ENCODE peak calls at places on chromosomes 12 and 14, in four cellular contexts. One of them, this sample, is unnamed. For H3K27me3 and H3K36me3, the result is how much of the 10 kb centered on the place peaks cover.

GRCh38 chr14:75476274-75476995 is 45.8 kb upstream of the BATF start:
- DNase-seq in stomach: peak
- DNase-seq in heart left ventricle: no peak
- DNase-seq in mammary epithelial cell: no peak
- DNase-seq in this sample: no peak

GRCh38 chr12:52044284-52044983 is 6.8 kb upstream of the NR4A1 start:
- DNase-seq in stomach: peak
- DNase-seq in mammary epithelial cell: no peak
- DNase-seq in heart left ventricle: peak
- DNase-seq in this sample: no peak

GRCh38 chr12:127174881-127175280 is 1092.1 kb upstream of the TMEM132C start:
- DNase-seq in stomach: no peak
- DNase-seq in mammary epithelial cell: no peak
- DNase-seq in heart left ventricle: no peak
- DNase-seq in this sample: no peak

GRCh38 chr14:106652494-106652893 is 1126.1 kb downstream of the TMEM121 start:
- DNase-seq in mammary epithelial cell: peak
- DNase-seq in stomach: no peak
- DNase-seq in heart left ventricle: no peak
- DNase-seq in this sample: no peak

GRCh38 chr14:76876076-76876475 is 49.9 kb downstream of the LRRC74A start:
- DNase-seq in heart left ventricle: peak
- DNase-seq in stomach: peak
- DNase-seq in mammary epithelial cell: peak
- DNase-seq in this sample: peak

GRCh38 chr12:15837141-15837781 is 44.9 kb upstream of the STRAP start:
- DNase-seq in mammary epithelial cell: no peak
- DNase-seq in stomach: no peak
- DNase-seq in heart left ventricle: peak
- DNase-seq in this sample: no peak

GRCh38 chr12:6278439-6279255 is 31.8 kb upstream of the PLEKHG6 start:
- DNase-seq in mammary epithelial cell: peak
- DNase-seq in heart left ventricle: peak
- DNase-seq in stomach: peak
- DNase-seq in this sample: peak

GRCh38 chr12:121005346-121005815 is 10.9 kb downstream of the C12orf43 start:
- DNase-seq in mammary epithelial cell: peak
- DNase-seq in heart left ventricle: no peak
- DNase-seq in stomach: peak
- DNase-seq in this sample: peak

GRCh38 chr12:69687390-69687789 is 11.7 kb downstream of the BEST3 start:
- DNase-seq in stomach: no peak
- DNase-seq in heart left ventricle: no peak
- DNase-seq in mammary epithelial cell: no peak
- DNase-seq in this sample: no peak

GRCh38 chr12:69623970-69624369 is 13.3 kb upstream of the LRRC10 start:
- DNase-seq in mammary epithelial cell: no peak
- DNase-seq in heart left ventricle: peak
- DNase-seq in stomach: peak
- DNase-seq in this sample: no peak

DNA sequence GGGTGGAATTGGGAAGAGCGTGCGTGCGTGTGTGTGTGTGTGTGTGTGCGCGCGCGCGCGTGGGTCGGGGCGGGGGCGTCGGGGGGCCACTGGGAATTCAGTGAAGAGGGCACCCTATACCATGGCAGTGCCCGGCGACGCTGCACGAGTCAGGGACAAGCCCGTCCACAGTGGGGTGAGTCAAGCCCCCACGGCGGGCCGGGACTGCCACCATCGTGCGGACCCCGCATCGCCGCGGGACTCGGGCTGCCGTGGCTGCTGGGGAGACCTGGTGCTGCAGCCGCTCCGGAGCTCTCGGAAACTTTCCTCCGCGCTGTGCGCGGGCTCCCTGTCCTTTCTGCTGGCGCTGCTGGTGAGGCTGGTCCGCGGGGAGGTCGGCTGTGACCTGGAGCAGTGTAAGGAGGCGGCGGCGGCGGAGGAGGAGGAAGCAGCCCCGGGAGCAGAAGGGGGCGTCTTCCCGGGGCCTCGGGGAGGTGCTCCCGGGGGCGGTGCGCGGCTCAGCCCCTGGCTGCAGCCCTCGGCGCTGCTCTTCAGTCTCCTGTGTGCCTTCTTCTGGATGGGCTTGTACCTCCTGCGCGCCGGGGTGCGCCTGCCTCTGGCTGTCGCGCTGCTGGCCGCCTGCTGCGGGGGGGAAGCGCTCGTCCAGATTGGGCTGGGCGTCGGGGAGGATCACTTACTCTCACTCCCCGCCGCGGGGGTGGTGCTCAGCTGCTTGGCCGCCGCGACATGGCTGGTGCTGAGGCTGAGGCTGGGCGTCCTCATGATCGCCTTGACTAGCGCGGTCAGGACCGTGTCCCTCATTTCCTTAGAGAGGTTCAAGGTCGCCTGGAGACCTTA is 1.0 kb downstream of the PDE3A start:
- DNase-seq in heart left ventricle: peak
- DNase-seq in stomach: peak
- DNase-seq in mammary epithelial cell: peak
- DNase-seq in this sample: peak
- H3K27me3 ChIP-seq in heart left ventricle: under half
- H3K27me3 ChIP-seq in stomach: half or more
- H3K27me3 ChIP-seq in mammary epithelial cell: under half
- H3K27me3 ChIP-seq in this sample: under half

GRCh38 chr12:48813464-48814312 is 4.6 kb upstream of the CACNB3 start:
- DNase-seq in stomach: no peak
- DNase-seq in mammary epithelial cell: no peak
- DNase-seq in heart left ventricle: no peak
- DNase-seq in this sample: no peak

GRCh38 chr12:48811454-48812090 is 6.7 kb upstream of the CACNB3 start:
- DNase-seq in mammary epithelial cell: no peak
- DNase-seq in stomach: no peak
- DNase-seq in heart left ventricle: no peak
- DNase-seq in this sample: no peak

GRCh38 chr12:48814313-48815280 is 3.7 kb upstream of the CACNB3 start:
- DNase-seq in heart left ventricle: peak
- DNase-seq in stomach: peak
- DNase-seq in mammary epithelial cell: peak
- DNase-seq in this sample: peak

GRCh38 chr12:48812389-48812788 is 5.9 kb upstream of the CACNB3 start:
- DNase-seq in mammary epithelial cell: no peak
- DNase-seq in heart left ventricle: no peak
- DNase-seq in stomach: no peak
- DNase-seq in this sample: no peak

DNA sequence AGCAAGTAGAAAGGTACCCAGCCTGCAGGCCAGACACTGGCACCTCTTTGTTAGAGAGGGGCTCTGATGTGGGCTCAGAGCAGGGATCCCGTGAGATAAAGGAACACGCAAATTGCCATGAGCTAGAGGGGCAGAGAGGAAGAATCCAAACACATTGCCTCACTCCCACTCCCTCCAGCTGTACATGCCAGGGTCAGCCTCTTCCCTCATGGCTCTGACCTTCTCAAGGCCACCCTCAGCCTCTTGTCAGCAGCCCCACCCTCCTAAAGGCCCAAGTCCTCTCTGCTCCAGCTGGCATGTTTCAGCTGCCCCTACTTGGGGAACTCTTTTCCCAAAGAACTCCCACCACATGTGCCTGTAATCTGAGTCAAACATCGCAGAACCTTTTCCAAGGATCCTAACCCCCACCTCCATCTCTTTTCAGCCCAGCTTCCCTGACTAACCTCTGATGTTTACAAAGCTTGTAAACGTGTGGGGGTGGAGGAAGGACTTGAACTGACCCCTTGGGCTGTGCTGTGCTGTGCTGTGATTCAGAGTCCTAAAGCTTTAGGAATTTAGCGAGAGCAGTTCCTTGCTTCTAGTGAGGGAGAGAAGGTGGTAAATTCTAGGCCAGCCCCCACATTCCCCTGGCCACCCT is 7.4 kb upstream of the CACNB3 start:
- DNase-seq in heart left ventricle: no peak
- DNase-seq in stomach: no peak
- DNase-seq in mammary epithelial cell: peak
- DNase-seq in this sample: peak
- H3K27ac ChIP-seq in heart left ventricle: no peak
- H3K27ac ChIP-seq in stomach: peak
- H3K27ac ChIP-seq in mammary epithelial cell: no peak
- H3K27ac ChIP-seq in this sample: peak

GRCh38 chr14:34775342-34775741 is 60.9 kb upstream of the CFL2 start:
- DNase-seq in mammary epithelial cell: no peak
- DNase-seq in heart left ventricle: no peak
- DNase-seq in stomach: no peak
- DNase-seq in this sample: no peak
- H3K36me3 ChIP-seq in mammary epithelial cell: under half
- H3K36me3 ChIP-seq in heart left ventricle: half or more
- H3K36me3 ChIP-seq in stomach: half or more
- H3K36me3 ChIP-seq in this sample: under half

GRCh38 chr14:74400919-74401503 is 25.0 kb downstream of the SYNDIG1L start:
- DNase-seq in stomach: no peak
- DNase-seq in mammary epithelial cell: no peak
- DNase-seq in heart left ventricle: no peak
- DNase-seq in this sample: no peak
- H3K27me3 ChIP-seq in stomach: half or more
- H3K27me3 ChIP-seq in mammary epithelial cell: under half
- H3K27me3 ChIP-seq in heart left ventricle: under half
- H3K27me3 ChIP-seq in this sample: under half

GRCh38 chr14:102544034-102544744 is 34.6 kb upstream of the ANKRD9 start:
- DNase-seq in heart left ventricle: no peak
- DNase-seq in stomach: no peak
- DNase-seq in mammary epithelial cell: no peak
- DNase-seq in this sample: no peak

GRCh38 chr14:102545461-102546265 is 36.1 kb upstream of the ANKRD9 start:
- DNase-seq in stomach: no peak
- DNase-seq in heart left ventricle: no peak
- DNase-seq in mammary epithelial cell: no peak
- DNase-seq in this sample: no peak

GRCh38 chr14:102541771-102542170 is 32.2 kb upstream of the ANKRD9 start:
- DNase-seq in mammary epithelial cell: no peak
- DNase-seq in heart left ventricle: no peak
- DNase-seq in stomach: no peak
- DNase-seq in this sample: no peak

GRCh38 chr14:102547067-102547466 is 37.5 kb upstream of the ANKRD9 start:
- DNase-seq in mammary epithelial cell: no peak
- DNase-seq in stomach: no peak
- DNase-seq in heart left ventricle: no peak
- DNase-seq in this sample: no peak

GRCh38 chr14:102544745-102545460 is 35.3 kb upstream of the ANKRD9 start:
- DNase-seq in mammary epithelial cell: no peak
- DNase-seq in heart left ventricle: no peak
- DNase-seq in stomach: peak
- DNase-seq in this sample: no peak
- H3K27ac ChIP-seq in mammary epithelial cell: no peak
- H3K27ac ChIP-seq in heart left ventricle: no peak
- H3K27ac ChIP-seq in stomach: no peak
- H3K27ac ChIP-seq in this sample: no peak

This sample was measured in brain microvascular endothelial cell.